ENCODE peak calls at places on chromosomes 13 and 19, in five cellular contexts. Y is stomach; D is activated CD8-positive, alpha-beta T cell treated with anti-CD3 and anti-CD28 coated beads for 36 hours; K is fibroblast of pulmonary artery; Z is GM23338. J is an unnamed sample.

GRCh38 chr19:7657047-7657779 is 11.6 kb upstream of the RETN start:
- DNase-seq in Y (no peak), D (peak), K (no peak), Z (no peak), J (no peak)

GRCh38 chr19:39246951-39247669 is 1.5 kb downstream of the IFNL4 start:
- DNase-seq in Y (no peak), D (peak), K (no peak), Z (peak), J (no peak)

GRCh38 chr13:41694902-41695301 is 237.6 kb downstream of the RGCC start:
- DNase-seq in Y (no peak), D (no peak), K (peak), Z (no peak), J (no peak)

GRCh38 chr19:14089662-14090508 is 666 bp downstream of the SAMD1 start:
- DNase-seq in Y (peak), D (peak), K (peak), Z (peak), J (peak)

GRCh38 chr19:19774354-19775033 is 41.6 kb upstream of the ZNF14 start:
- DNase-seq in Y (no peak), D (no peak), K (no peak), Z (no peak), J (no peak)

GRCh38 chr19:17562097-17562496 is 6.6 kb downstream of the COLGALT1 start:
- DNase-seq in Y (no peak), D (no peak), K (no peak), Z (no peak), J (no peak)

GRCh38 chr13:45784755-45785675 is 66.5 kb downstream of the SIAH3 start:
- DNase-seq in Y (no peak), D (no peak), K (no peak), Z (no peak), J (no peak)

GRCh38 chr19:18057557-18057956 is 29.2 kb downstream of the IL12RB1 start:
- DNase-seq in Y (peak), D (no peak), K (no peak), Z (no peak), J (no peak)

GRCh38 chr19:6728346-6728745 is 7.9 kb upstream of the C3 start:
- DNase-seq in Y (no peak), D (no peak), K (no peak), Z (no peak), J (no peak)

GRCh38 chr19:3722443-3723109 is 14.4 kb downstream of the TJP3 start:
- DNase-seq in Y (peak), D (no peak), K (no peak), Z (peak), J (no peak)

GRCh38 chr19:8361921-8362793 is 1.8 kb upstream of the ANGPTL4 start:
- DNase-seq in Y (peak), D (peak), K (peak), Z (no peak), J (no peak)

GRCh38 chr13:109274188-109274821 is 512.1 kb downstream of the IRS2 start:
- DNase-seq in Y (no peak), D (no peak), K (peak), Z (peak), J (no peak)

GRCh38 chr19:54158812-54159351 is 639 bp downstream of the LENG1 start:
- DNase-seq in Y (no peak), D (peak), K (no peak), Z (no peak), J (peak)

GRCh38 chr13:29937836-29938235 is 87.4 kb upstream of the UBL3 start:
- DNase-seq in Y (no peak), D (peak), K (no peak), Z (peak), J (no peak)

GRCh38 chr13:110915874-110916670 is 1.2 kb upstream of the ANKRD10 start:
- DNase-seq in Y (no peak), D (no peak), K (peak), Z (no peak), J (no peak)

GRCh38 chr13:32496574-32497160 is 41.9 kb downstream of the N4BP2L2 start:
- DNase-seq in Y (no peak), D (no peak), K (no peak), Z (no peak), J (no peak)

DNA sequence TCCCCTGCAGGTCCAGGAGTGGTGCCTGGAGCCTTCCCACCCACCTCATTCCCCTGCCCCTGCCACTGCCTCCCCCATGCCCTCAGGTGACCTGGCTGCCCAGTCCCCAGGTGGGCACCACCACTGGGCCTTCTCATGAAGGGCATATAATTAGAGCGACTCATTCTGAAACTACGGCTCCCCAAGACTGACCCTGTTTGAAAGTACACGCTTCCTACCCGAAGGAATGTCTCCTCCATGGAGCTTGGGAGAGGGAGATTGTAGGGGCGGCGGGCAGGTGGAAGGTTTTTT is 52.6 kb downstream of the GPR12 start:
- DNase-seq in Y (no peak), D (no peak), K (no peak), Z (no peak), J (no peak)
- TF ChIP-seq CTCF in Y (no peak), D (peak), K (no peak), Z (no peak), J (no peak)

DNA sequence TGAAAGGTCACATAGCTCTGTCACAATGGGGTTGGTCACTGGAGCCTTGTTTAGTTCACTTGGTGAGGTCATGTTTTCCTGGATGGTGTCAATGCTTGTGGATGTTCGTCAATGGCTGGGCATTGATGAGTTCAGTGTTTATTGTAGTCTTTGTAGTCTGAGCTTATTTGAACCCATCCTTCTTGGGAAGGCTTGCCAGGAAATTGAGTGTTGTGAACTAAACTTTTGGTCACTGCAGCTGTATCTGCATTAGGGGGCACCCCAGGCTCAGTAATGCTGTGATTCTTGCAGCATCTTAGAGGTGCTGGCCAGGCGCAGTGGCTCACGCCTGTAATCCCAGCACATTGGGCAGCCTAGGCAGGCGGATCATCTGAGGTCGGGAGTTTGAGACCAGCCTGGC is 22.0 kb downstream of the BLOC1S3 start:
- DNase-seq in Y (peak), D (peak), K (peak), Z (peak), J (no peak)
- TF ChIP-seq CTCF in Y (peak), D (no peak), K (peak), Z (peak), J (no peak)

DNA sequence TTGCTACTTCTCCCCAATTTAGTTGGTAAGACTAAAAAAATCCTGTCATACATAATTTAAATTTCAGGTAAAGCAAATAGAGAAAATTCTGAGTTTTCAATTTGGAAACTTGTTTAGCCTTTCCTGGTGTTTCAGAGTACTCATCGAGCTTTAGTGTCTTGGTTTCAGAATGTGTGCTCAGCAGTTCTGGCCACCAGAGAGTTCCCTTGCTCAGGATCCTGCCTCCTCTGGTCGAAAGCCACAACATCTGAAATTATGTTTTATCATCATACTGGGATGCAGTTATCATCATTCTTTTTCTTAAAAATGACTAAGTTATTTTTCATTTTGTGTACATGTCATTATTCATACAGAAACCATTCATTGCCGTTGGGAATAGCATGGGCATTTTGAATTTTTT is 263.2 kb upstream of the SPRY2 start:
- DNase-seq in Y (no peak), D (no peak), K (peak), Z (peak), J (no peak)
- TF ChIP-seq CTCF in Y (no peak), D (no peak), K (peak), Z (peak), J (no peak)

GRCh38 chr19:4977299-4978174 is 8.6 kb downstream of the KDM4B start:
- DNase-seq in Y (peak), D (no peak), K (peak), Z (no peak), J (no peak)

GRCh38 chr19:4974855-4975469 is 6.0 kb downstream of the KDM4B start:
- DNase-seq in Y (no peak), D (no peak), K (no peak), Z (no peak), J (no peak)

GRCh38 chr19:4980087-4980486 is 11.2 kb downstream of the KDM4B start:
- DNase-seq in Y (no peak), D (no peak), K (no peak), Z (no peak), J (no peak)

GRCh38 chr19:4979211-4979807 is 10.4 kb downstream of the KDM4B start:
- DNase-seq in Y (no peak), D (no peak), K (no peak), Z (no peak), J (no peak)

GRCh38 chr19:4976412-4977298 is 7.7 kb downstream of the KDM4B start:
- DNase-seq in Y (peak), D (no peak), K (peak), Z (peak), J (no peak)
- TF ChIP-seq CTCF in Y (no peak), D (no peak), K (peak), Z (peak), J (peak)

GRCh38 chr13:35210234-35210633 is 266.3 kb downstream of the MAB21L1 start:
- DNase-seq in Y (no peak), D (no peak), K (peak), Z (no peak), J (no peak)
- TF ChIP-seq CTCF in Y (no peak), D (no peak), K (peak), Z (no peak), J (no peak)

DNA sequence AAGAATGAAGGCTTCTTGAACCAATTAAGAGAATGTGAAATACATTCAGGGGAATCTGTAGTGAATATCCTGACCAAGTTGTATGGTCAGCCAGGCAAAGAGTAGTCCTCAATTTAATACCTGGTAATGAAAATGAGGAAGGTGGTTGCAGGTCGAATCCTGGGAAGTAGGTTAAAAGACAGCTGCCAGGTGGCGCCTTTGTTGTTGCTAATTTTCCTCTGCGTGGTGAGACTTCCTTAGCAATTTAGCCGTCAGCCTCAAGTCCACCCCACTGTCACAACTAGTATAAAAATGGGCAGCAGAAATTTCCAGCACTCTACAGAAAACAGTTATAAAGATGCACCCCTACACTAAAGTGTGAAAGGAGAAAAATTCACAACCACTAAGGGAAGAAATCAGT is 235.7 kb downstream of the NHLRC3 start:
- DNase-seq in Y (peak), D (peak), K (peak), Z (peak), J (no peak)
- TF ChIP-seq CTCF in Y (no peak), D (no peak), K (no peak), Z (peak), J (peak)

GRCh38 chr13:48975101-48975925 is at the start of gene FNDC3A:
- DNase-seq in Y (peak), D (peak), K (peak), Z (peak), J (no peak)
- TF ChIP-seq CTCF in Y (no peak), D (no peak), K (peak), Z (peak), J (no peak)

GRCh38 chr13:22256111-22256639 is 585.3 kb downstream of the FGF9 start:
- DNase-seq in Y (no peak), D (no peak), K (no peak), Z (no peak), J (no peak)
- TF ChIP-seq CTCF in Y (no peak), D (no peak), K (no peak), Z (peak), J (peak)

DNA sequence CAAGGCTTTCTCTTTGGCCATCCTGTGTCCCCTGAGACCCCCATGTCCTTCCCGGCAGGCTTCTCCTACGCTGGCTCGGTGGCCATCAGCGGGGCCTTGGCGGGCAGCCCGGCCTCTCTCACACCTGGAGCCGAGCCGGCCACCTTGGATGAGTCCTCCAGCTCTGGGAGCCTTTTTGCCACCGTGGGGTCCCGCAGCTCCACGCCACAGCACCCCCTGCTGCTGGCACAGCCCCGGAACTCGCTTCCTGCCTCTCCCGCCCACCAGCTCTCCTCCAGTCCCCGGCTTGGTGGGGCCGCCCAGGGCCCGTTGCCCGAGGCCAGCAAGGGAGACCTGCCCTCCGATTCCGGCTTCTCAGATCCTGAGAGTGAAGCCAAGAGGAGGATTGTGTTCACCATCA is 14.2 kb downstream of the PLEKHJ1 start:
- DNase-seq in Y (no peak), D (no peak), K (no peak), Z (no peak), J (no peak)
- TF ChIP-seq CTCF in Y (no peak), D (no peak), K (peak), Z (no peak), J (peak)